ENCODE peak calls at places on chromosomes 16 and 17, in ten cellular contexts. One of them, this sample, is unnamed.

GRCh38 chr16:20744922-20745440 is 3.4 kb upstream of the THUMPD1 start:
- DNase-seq in AG09319: no peak
- DNase-seq in dorsolateral prefrontal cortex: no peak
- DNase-seq in omental fat pad: no peak
- DNase-seq in foreskin fibroblast: no peak
- DNase-seq in AG10803: no peak
- DNase-seq in cardiac muscle cell: no peak
- DNase-seq in choroid plexus epithelial cell: no peak
- DNase-seq in osteoblast: peak; percentile 4
- DNase-seq in fibroblast of mammary gland: no peak
- DNase-seq in this sample: no peak

GRCh38 chr17:9057310-9057709 is 36.0 kb downstream of the NTN1 start:
- DNase-seq in AG09319: no peak
- DNase-seq in dorsolateral prefrontal cortex: no peak
- DNase-seq in omental fat pad: no peak
- DNase-seq in foreskin fibroblast: no peak
- DNase-seq in AG10803: no peak
- DNase-seq in cardiac muscle cell: no peak
- DNase-seq in choroid plexus epithelial cell: no peak
- DNase-seq in osteoblast: no peak
- DNase-seq in fibroblast of mammary gland: no peak
- DNase-seq in this sample: no peak

GRCh38 chr16:82042841-82043240 is 7.8 kb downstream of the HSD17B2 start:
- DNase-seq in AG09319: no peak
- DNase-seq in dorsolateral prefrontal cortex: no peak
- DNase-seq in omental fat pad: no peak
- DNase-seq in foreskin fibroblast: no peak
- DNase-seq in AG10803: peak; percentile 55
- DNase-seq in cardiac muscle cell: no peak
- DNase-seq in choroid plexus epithelial cell: peak; percentile 13
- DNase-seq in osteoblast: no peak
- DNase-seq in fibroblast of mammary gland: no peak
- DNase-seq in this sample: no peak

GRCh38 chr17:73030501-73030911 is 62.0 kb downstream of the SLC39A11 start:
- DNase-seq in AG09319: peak; percentile 50
- DNase-seq in dorsolateral prefrontal cortex: no peak
- DNase-seq in omental fat pad: no peak
- DNase-seq in foreskin fibroblast: peak; percentile 39
- DNase-seq in AG10803: peak; percentile 87
- DNase-seq in cardiac muscle cell: no peak
- DNase-seq in choroid plexus epithelial cell: no peak
- DNase-seq in osteoblast: no peak
- DNase-seq in fibroblast of mammary gland: peak; percentile 60
- DNase-seq in this sample: no peak

GRCh38 chr17:42969006-42969581 is 4.8 kb upstream of the AARSD1 start:
- DNase-seq in AG09319: no peak
- DNase-seq in dorsolateral prefrontal cortex: no peak
- DNase-seq in omental fat pad: no peak
- DNase-seq in foreskin fibroblast: no peak
- DNase-seq in AG10803: no peak
- DNase-seq in cardiac muscle cell: no peak
- DNase-seq in choroid plexus epithelial cell: peak; percentile 37
- DNase-seq in osteoblast: peak; percentile 17
- DNase-seq in fibroblast of mammary gland: peak; percentile 68
- DNase-seq in this sample: no peak

GRCh38 chr16:71537643-71538042 is 11.4 kb downstream of the CHST4 start:
- DNase-seq in AG09319: no peak
- DNase-seq in dorsolateral prefrontal cortex: no peak
- DNase-seq in omental fat pad: no peak
- DNase-seq in foreskin fibroblast: peak; percentile 21
- DNase-seq in AG10803: peak; percentile 39
- DNase-seq in cardiac muscle cell: peak; percentile 56
- DNase-seq in choroid plexus epithelial cell: peak; percentile 77
- DNase-seq in osteoblast: no peak
- DNase-seq in fibroblast of mammary gland: peak; percentile 47
- DNase-seq in this sample: no peak

GRCh38 chr16:84253173-84253572 is 13.4 kb upstream of the KCNG4 start:
- DNase-seq in AG09319: no peak
- DNase-seq in dorsolateral prefrontal cortex: no peak
- DNase-seq in omental fat pad: no peak
- DNase-seq in foreskin fibroblast: no peak
- DNase-seq in AG10803: no peak
- DNase-seq in cardiac muscle cell: no peak
- DNase-seq in choroid plexus epithelial cell: no peak
- DNase-seq in osteoblast: no peak
- DNase-seq in fibroblast of mammary gland: no peak
- DNase-seq in this sample: peak; percentile 18

GRCh38 chr16:49528035-49528434 is 154.4 kb downstream of the C16orf78 start:
- DNase-seq in AG09319: no peak
- DNase-seq in dorsolateral prefrontal cortex: no peak
- DNase-seq in omental fat pad: no peak
- DNase-seq in foreskin fibroblast: no peak
- DNase-seq in AG10803: no peak
- DNase-seq in cardiac muscle cell: peak; percentile 18
- DNase-seq in choroid plexus epithelial cell: peak; percentile 56
- DNase-seq in osteoblast: peak; percentile 94
- DNase-seq in fibroblast of mammary gland: peak; percentile 18
- DNase-seq in this sample: no peak

GRCh38 chr16:89923640-89924297 is 627 bp downstream of the TUBB3 start:
- DNase-seq in AG09319: no peak
- DNase-seq in dorsolateral prefrontal cortex: no peak
- DNase-seq in omental fat pad: no peak
- DNase-seq in foreskin fibroblast: no peak
- DNase-seq in AG10803: no peak
- DNase-seq in cardiac muscle cell: no peak
- DNase-seq in choroid plexus epithelial cell: no peak
- DNase-seq in osteoblast: peak; percentile 75
- DNase-seq in fibroblast of mammary gland: no peak
- DNase-seq in this sample: peak; percentile 90

GRCh38 chr16:89924925-89925307 is 1.8 kb downstream of the TUBB3 start:
- DNase-seq in AG09319: no peak
- DNase-seq in dorsolateral prefrontal cortex: no peak
- DNase-seq in omental fat pad: no peak
- DNase-seq in foreskin fibroblast: no peak
- DNase-seq in AG10803: no peak
- DNase-seq in cardiac muscle cell: no peak
- DNase-seq in choroid plexus epithelial cell: no peak
- DNase-seq in osteoblast: peak; percentile 69
- DNase-seq in fibroblast of mammary gland: no peak
- DNase-seq in this sample: no peak

GRCh38 chr16:89922884-89923639 is at the start of gene TUBB3:
- DNase-seq in AG09319: peak; percentile 55
- DNase-seq in dorsolateral prefrontal cortex: peak; percentile 91
- DNase-seq in omental fat pad: no peak
- DNase-seq in foreskin fibroblast: peak; percentile 85
- DNase-seq in AG10803: peak; percentile 79
- DNase-seq in cardiac muscle cell: peak; percentile 87
- DNase-seq in choroid plexus epithelial cell: peak; percentile 82
- DNase-seq in osteoblast: peak; percentile 100
- DNase-seq in fibroblast of mammary gland: peak; percentile 66
- DNase-seq in this sample: peak; percentile 93

GRCh38 chr16:89924298-89924924 is 1.3 kb downstream of the TUBB3 start:
- DNase-seq in AG09319: no peak
- DNase-seq in dorsolateral prefrontal cortex: peak; percentile 65
- DNase-seq in omental fat pad: no peak
- DNase-seq in foreskin fibroblast: peak; percentile 32
- DNase-seq in AG10803: peak; percentile 43
- DNase-seq in cardiac muscle cell: peak; percentile 68
- DNase-seq in choroid plexus epithelial cell: peak; percentile 67
- DNase-seq in osteoblast: peak; percentile 95
- DNase-seq in fibroblast of mammary gland: peak; percentile 32
- DNase-seq in this sample: no peak

DNA sequence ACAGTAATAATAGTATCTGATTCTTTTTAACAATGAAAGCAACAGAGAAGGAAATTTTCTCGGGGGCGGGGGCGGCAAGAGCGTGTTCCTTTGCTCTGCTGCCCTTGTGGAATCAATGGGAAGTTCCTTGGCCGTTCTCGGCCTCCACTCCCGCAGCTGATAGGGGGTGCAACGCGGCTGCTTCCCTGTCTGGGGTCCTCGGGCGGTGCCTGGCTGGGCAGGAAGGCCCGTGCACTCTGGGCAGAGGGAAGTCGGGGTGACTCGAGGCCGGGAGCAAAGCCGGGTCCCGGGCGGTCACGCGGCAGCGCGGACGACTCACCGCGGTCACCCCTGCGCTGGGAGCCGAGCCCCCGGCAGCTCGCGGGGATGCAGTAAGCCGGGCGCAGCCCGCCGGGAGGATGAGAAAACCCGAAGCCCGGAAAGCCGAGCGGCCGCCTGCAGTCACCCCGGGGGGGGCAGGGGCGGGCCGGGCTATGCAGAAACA is 2.5 kb downstream of the TUBB3 start:
- DNase-seq in AG09319: no peak
- DNase-seq in dorsolateral prefrontal cortex: no peak
- DNase-seq in omental fat pad: no peak
- DNase-seq in foreskin fibroblast: no peak
- DNase-seq in AG10803: no peak
- DNase-seq in cardiac muscle cell: no peak
- DNase-seq in choroid plexus epithelial cell: peak; percentile 25
- DNase-seq in osteoblast: peak; percentile 94
- DNase-seq in fibroblast of mammary gland: peak; percentile 21
- DNase-seq in this sample: peak; percentile 92
- TF ChIP-seq CTCF in AG09319: no peak
- TF ChIP-seq CTCF in dorsolateral prefrontal cortex: no peak
- TF ChIP-seq CTCF in omental fat pad: no peak
- TF ChIP-seq CTCF in foreskin fibroblast: no peak
- TF ChIP-seq CTCF in AG10803: peak; percentile 9
- TF ChIP-seq CTCF in cardiac muscle cell: no peak
- TF ChIP-seq CTCF in choroid plexus epithelial cell: no peak
- TF ChIP-seq CTCF in osteoblast: no peak
- TF ChIP-seq CTCF in fibroblast of mammary gland: no peak
- TF ChIP-seq CTCF in this sample: peak; percentile 9

DNA sequence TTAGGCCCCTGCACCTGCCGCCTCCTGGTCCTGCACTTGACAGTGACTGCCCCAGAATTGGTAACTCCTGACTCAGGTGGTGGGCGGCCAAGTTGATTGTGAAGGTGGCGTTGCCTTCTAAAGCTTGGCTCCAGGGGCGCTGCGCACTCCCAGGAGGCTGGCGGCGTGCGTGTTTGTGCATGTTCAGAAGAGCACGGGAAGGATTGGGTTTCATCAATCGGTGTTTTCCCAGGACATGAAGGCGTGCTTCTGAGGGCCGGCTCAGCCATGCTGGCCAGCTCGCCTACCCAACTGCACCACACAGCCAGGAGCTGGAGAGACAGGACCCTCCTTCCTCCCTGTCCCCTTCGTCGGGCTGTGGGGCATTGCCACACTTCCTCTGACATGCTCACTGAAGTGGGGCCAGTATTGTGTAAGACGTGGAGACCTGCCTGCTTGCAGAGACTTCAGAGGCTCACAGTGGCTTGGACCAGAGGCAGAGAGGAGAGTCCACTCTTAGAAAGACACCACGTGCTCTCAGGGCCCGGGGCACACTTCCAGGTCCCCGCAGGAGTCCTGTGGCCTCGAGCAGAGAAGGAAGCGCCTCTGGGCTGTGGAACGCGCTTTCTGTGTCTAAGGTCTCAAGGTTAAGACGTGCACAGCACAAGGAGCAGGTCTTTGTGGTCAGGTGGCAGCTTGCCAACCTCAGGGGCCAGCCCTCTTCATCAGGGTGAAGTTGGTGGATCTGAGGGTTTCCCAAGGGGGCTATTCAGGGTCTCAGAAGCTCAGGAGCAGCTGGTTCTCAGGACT is 2.8 kb downstream of the RAB40C start:
- DNase-seq in AG09319: no peak
- DNase-seq in dorsolateral prefrontal cortex: peak; percentile 73
- DNase-seq in omental fat pad: no peak
- DNase-seq in foreskin fibroblast: no peak
- DNase-seq in AG10803: peak; percentile 43
- DNase-seq in cardiac muscle cell: no peak
- DNase-seq in choroid plexus epithelial cell: peak; percentile 83
- DNase-seq in osteoblast: peak; percentile 78
- DNase-seq in fibroblast of mammary gland: peak; percentile 36
- DNase-seq in this sample: no peak
- TF ChIP-seq CTCF in AG09319: no peak
- TF ChIP-seq CTCF in dorsolateral prefrontal cortex: no peak
- TF ChIP-seq CTCF in omental fat pad: no peak
- TF ChIP-seq CTCF in foreskin fibroblast: no peak
- TF ChIP-seq CTCF in AG10803: no peak
- TF ChIP-seq CTCF in cardiac muscle cell: no peak
- TF ChIP-seq CTCF in choroid plexus epithelial cell: no peak
- TF ChIP-seq CTCF in osteoblast: no peak
- TF ChIP-seq CTCF in fibroblast of mammary gland: no peak
- TF ChIP-seq CTCF in this sample: no peak

GRCh38 chr17:82250868-82251500 is 22.1 kb downstream of the SLC16A3 start:
- DNase-seq in AG09319: no peak
- DNase-seq in dorsolateral prefrontal cortex: no peak
- DNase-seq in omental fat pad: no peak
- DNase-seq in foreskin fibroblast: no peak
- DNase-seq in AG10803: no peak
- DNase-seq in cardiac muscle cell: no peak
- DNase-seq in choroid plexus epithelial cell: no peak
- DNase-seq in osteoblast: peak; percentile 87
- DNase-seq in fibroblast of mammary gland: no peak
- DNase-seq in this sample: peak; percentile 65
- TF ChIP-seq CTCF in AG09319: no peak
- TF ChIP-seq CTCF in dorsolateral prefrontal cortex: no peak
- TF ChIP-seq CTCF in omental fat pad: no peak
- TF ChIP-seq CTCF in foreskin fibroblast: no peak
- TF ChIP-seq CTCF in AG10803: no peak
- TF ChIP-seq CTCF in cardiac muscle cell: no peak
- TF ChIP-seq CTCF in choroid plexus epithelial cell: no peak
- TF ChIP-seq CTCF in osteoblast: no peak
- TF ChIP-seq CTCF in fibroblast of mammary gland: no peak
- TF ChIP-seq CTCF in this sample: no peak

GRCh38 chr17:40859536-40859935 is 7.5 kb downstream of the KRT12 start:
- DNase-seq in AG09319: no peak
- DNase-seq in dorsolateral prefrontal cortex: no peak
- DNase-seq in omental fat pad: no peak
- DNase-seq in foreskin fibroblast: no peak
- DNase-seq in AG10803: peak; percentile 9
- DNase-seq in cardiac muscle cell: no peak
- DNase-seq in choroid plexus epithelial cell: no peak
- DNase-seq in osteoblast: no peak
- DNase-seq in fibroblast of mammary gland: no peak
- DNase-seq in this sample: no peak

GRCh38 chr17:40864661-40865380 is 2.2 kb downstream of the KRT12 start:
- DNase-seq in AG09319: no peak
- DNase-seq in dorsolateral prefrontal cortex: no peak
- DNase-seq in omental fat pad: no peak
- DNase-seq in foreskin fibroblast: no peak
- DNase-seq in AG10803: peak; percentile 8
- DNase-seq in cardiac muscle cell: no peak
- DNase-seq in choroid plexus epithelial cell: peak; percentile 30
- DNase-seq in osteoblast: peak; percentile 80
- DNase-seq in fibroblast of mammary gland: peak; percentile 38
- DNase-seq in this sample: no peak

GRCh38 chr17:40866838-40867237 is at the start of gene KRT12:
- DNase-seq in AG09319: no peak
- DNase-seq in dorsolateral prefrontal cortex: no peak
- DNase-seq in omental fat pad: no peak
- DNase-seq in foreskin fibroblast: no peak
- DNase-seq in AG10803: no peak
- DNase-seq in cardiac muscle cell: no peak
- DNase-seq in choroid plexus epithelial cell: no peak
- DNase-seq in osteoblast: no peak
- DNase-seq in fibroblast of mammary gland: no peak
- DNase-seq in this sample: no peak

GRCh38 chr17:40857535-40857934 is 9.5 kb downstream of the KRT12 start:
- DNase-seq in AG09319: peak; percentile 54
- DNase-seq in dorsolateral prefrontal cortex: no peak
- DNase-seq in omental fat pad: no peak
- DNase-seq in foreskin fibroblast: peak; percentile 67
- DNase-seq in AG10803: peak; percentile 81
- DNase-seq in cardiac muscle cell: no peak
- DNase-seq in choroid plexus epithelial cell: peak; percentile 31
- DNase-seq in osteoblast: peak; percentile 58
- DNase-seq in fibroblast of mammary gland: peak; percentile 82
- DNase-seq in this sample: no peak

GRCh38 chr17:40862985-40863733 is 3.9 kb downstream of the KRT12 start:
- DNase-seq in AG09319: no peak
- DNase-seq in dorsolateral prefrontal cortex: no peak
- DNase-seq in omental fat pad: no peak
- DNase-seq in foreskin fibroblast: no peak
- DNase-seq in AG10803: no peak
- DNase-seq in cardiac muscle cell: peak; percentile 24
- DNase-seq in choroid plexus epithelial cell: peak; percentile 27
- DNase-seq in osteoblast: peak; percentile 42
- DNase-seq in fibroblast of mammary gland: no peak
- DNase-seq in this sample: no peak
- TF ChIP-seq CTCF in AG09319: peak; percentile 4
- TF ChIP-seq CTCF in dorsolateral prefrontal cortex: no peak
- TF ChIP-seq CTCF in omental fat pad: no peak
- TF ChIP-seq CTCF in foreskin fibroblast: peak; percentile 41
- TF ChIP-seq CTCF in AG10803: peak; percentile 30
- TF ChIP-seq CTCF in cardiac muscle cell: peak; percentile 58
- TF ChIP-seq CTCF in choroid plexus epithelial cell: peak; percentile 71
- TF ChIP-seq CTCF in osteoblast: no peak
- TF ChIP-seq CTCF in fibroblast of mammary gland: peak; percentile 4
- TF ChIP-seq CTCF in this sample: peak; percentile 63

This sample was measured in chondrocyte.